ENCODE peak calls at places on chromosome 10, in four cellular contexts. One of them, this sample, is unnamed.

GRCh38 chr10:49831352-49832040 is 69.4 kb upstream of the OGDHL start:
- DNase-seq in DND-41: no peak
- DNase-seq in IMR-90: peak
- DNase-seq in kidney: no peak
- DNase-seq in this sample: no peak

GRCh38 chr10:25142465-25142864 is 32.3 kb upstream of the GPR158 start:
- DNase-seq in DND-41: no peak
- DNase-seq in IMR-90: peak
- DNase-seq in kidney: no peak
- DNase-seq in this sample: no peak

GRCh38 chr10:114824396-114824795 is 2.8 kb downstream of the FHIP2A start:
- DNase-seq in DND-41: no peak
- DNase-seq in IMR-90: peak
- DNase-seq in kidney: no peak
- DNase-seq in this sample: no peak

GRCh38 chr10:18195060-18195799 is 55.0 kb downstream of the CACNB2 start:
- DNase-seq in DND-41: no peak
- DNase-seq in IMR-90: peak
- DNase-seq in kidney: no peak
- DNase-seq in this sample: no peak

GRCh38 chr10:118569241-118569881 is 26.1 kb downstream of the PRLHR start:
- DNase-seq in DND-41: no peak
- DNase-seq in IMR-90: peak
- DNase-seq in kidney: no peak
- DNase-seq in this sample: no peak

GRCh38 chr10:68954904-68955303 is 1.1 kb upstream of the DDX21 start:
- DNase-seq in DND-41: no peak
- DNase-seq in IMR-90: no peak
- DNase-seq in kidney: no peak
- DNase-seq in this sample: no peak

GRCh38 chr10:30894221-30894620 is 137.4 kb downstream of the ZNF438 start:
- DNase-seq in DND-41: no peak
- DNase-seq in IMR-90: no peak
- DNase-seq in kidney: no peak
- DNase-seq in this sample: no peak

GRCh38 chr10:83677795-83678194 is 461.5 kb upstream of the GHITM start:
- DNase-seq in DND-41: no peak
- DNase-seq in IMR-90: no peak
- DNase-seq in kidney: no peak
- DNase-seq in this sample: no peak

GRCh38 chr10:60737242-60737641 is 41.0 kb upstream of the CDK1 start:
- DNase-seq in DND-41: no peak
- DNase-seq in IMR-90: no peak
- DNase-seq in kidney: no peak
- DNase-seq in this sample: no peak

GRCh38 chr10:26621889-26622681 is 75.4 kb upstream of the PDSS1 start:
- DNase-seq in DND-41: no peak
- DNase-seq in IMR-90: peak
- DNase-seq in kidney: no peak
- DNase-seq in this sample: no peak

GRCh38 chr10:110504111-110504735 is 6.5 kb downstream of the DUSP5 start:
- DNase-seq in DND-41: no peak
- DNase-seq in IMR-90: peak
- DNase-seq in kidney: no peak
- DNase-seq in this sample: no peak

GRCh38 chr10:97361050-97361901 is 26.7 kb upstream of the FRAT2 start:
- DNase-seq in DND-41: no peak
- DNase-seq in IMR-90: peak
- DNase-seq in kidney: no peak
- DNase-seq in this sample: no peak

GRCh38 chr10:87505366-87506113 is 847 bp downstream of the MINPP1 start:
- DNase-seq in DND-41: peak
- DNase-seq in IMR-90: peak
- DNase-seq in kidney: peak
- DNase-seq in this sample: peak

GRCh38 chr10:99770408-99771045 is 11.9 kb upstream of the ABCC2 start:
- DNase-seq in DND-41: no peak
- DNase-seq in IMR-90: no peak
- DNase-seq in kidney: no peak
- DNase-seq in this sample: no peak

GRCh38 chr10:109253306-109253705 is 670.0 kb downstream of the XPNPEP1 start:
- DNase-seq in DND-41: no peak
- DNase-seq in IMR-90: no peak
- DNase-seq in kidney: no peak
- DNase-seq in this sample: no peak

GRCh38 chr10:130179640-130180039 is 43.4 kb downstream of the GLRX3 start:
- DNase-seq in DND-41: peak
- DNase-seq in IMR-90: peak
- DNase-seq in kidney: no peak
- DNase-seq in this sample: peak

GRCh38 chr10:121593267-121593666 is 5.0 kb downstream of the FGFR2 start:
- DNase-seq in DND-41: no peak
- DNase-seq in IMR-90: no peak
- DNase-seq in kidney: no peak
- DNase-seq in this sample: no peak

GRCh38 chr10:77264107-77264506 is 373.5 kb downstream of the KCNMA1 start:
- DNase-seq in DND-41: peak
- DNase-seq in IMR-90: no peak
- DNase-seq in kidney: no peak
- DNase-seq in this sample: no peak

GRCh38 chr10:114259825-114260224 is 20.8 kb downstream of the VWA2 start:
- DNase-seq in DND-41: no peak
- DNase-seq in IMR-90: peak
- DNase-seq in kidney: no peak
- DNase-seq in this sample: no peak

GRCh38 chr10:108465871-108466641 is 1301.5 kb upstream of the SORCS1 start:
- DNase-seq in DND-41: no peak
- DNase-seq in IMR-90: no peak
- DNase-seq in kidney: peak
- DNase-seq in this sample: no peak

GRCh38 chr10:16440396-16441105 is 3.7 kb downstream of the PTER start:
- DNase-seq in DND-41: no peak
- DNase-seq in IMR-90: no peak
- DNase-seq in kidney: no peak
- DNase-seq in this sample: no peak

GRCh38 chr10:52383088-52383487 is 69.0 kb downstream of the DKK1 start:
- DNase-seq in DND-41: no peak
- DNase-seq in IMR-90: no peak
- DNase-seq in kidney: no peak
- DNase-seq in this sample: no peak

GRCh38 chr10:10657139-10657760 is 360.4 kb upstream of the CELF2 start:
- DNase-seq in DND-41: no peak
- DNase-seq in IMR-90: peak
- DNase-seq in kidney: no peak
- DNase-seq in this sample: no peak

GRCh38 chr10:107232013-107232412 is 67.5 kb upstream of the SORCS1 start:
- DNase-seq in DND-41: no peak
- DNase-seq in IMR-90: no peak
- DNase-seq in kidney: no peak
- DNase-seq in this sample: no peak

GRCh38 chr10:127153166-127153565 is 43.2 kb downstream of the INSYN2A start:
- DNase-seq in DND-41: no peak
- DNase-seq in IMR-90: peak
- DNase-seq in kidney: no peak
- DNase-seq in this sample: no peak
- H3K9ac ChIP-seq in DND-41: no peak
- H3K9ac ChIP-seq in IMR-90: no peak
- H3K9ac ChIP-seq in kidney: no peak
- H3K9ac ChIP-seq in this sample: no peak

DNA sequence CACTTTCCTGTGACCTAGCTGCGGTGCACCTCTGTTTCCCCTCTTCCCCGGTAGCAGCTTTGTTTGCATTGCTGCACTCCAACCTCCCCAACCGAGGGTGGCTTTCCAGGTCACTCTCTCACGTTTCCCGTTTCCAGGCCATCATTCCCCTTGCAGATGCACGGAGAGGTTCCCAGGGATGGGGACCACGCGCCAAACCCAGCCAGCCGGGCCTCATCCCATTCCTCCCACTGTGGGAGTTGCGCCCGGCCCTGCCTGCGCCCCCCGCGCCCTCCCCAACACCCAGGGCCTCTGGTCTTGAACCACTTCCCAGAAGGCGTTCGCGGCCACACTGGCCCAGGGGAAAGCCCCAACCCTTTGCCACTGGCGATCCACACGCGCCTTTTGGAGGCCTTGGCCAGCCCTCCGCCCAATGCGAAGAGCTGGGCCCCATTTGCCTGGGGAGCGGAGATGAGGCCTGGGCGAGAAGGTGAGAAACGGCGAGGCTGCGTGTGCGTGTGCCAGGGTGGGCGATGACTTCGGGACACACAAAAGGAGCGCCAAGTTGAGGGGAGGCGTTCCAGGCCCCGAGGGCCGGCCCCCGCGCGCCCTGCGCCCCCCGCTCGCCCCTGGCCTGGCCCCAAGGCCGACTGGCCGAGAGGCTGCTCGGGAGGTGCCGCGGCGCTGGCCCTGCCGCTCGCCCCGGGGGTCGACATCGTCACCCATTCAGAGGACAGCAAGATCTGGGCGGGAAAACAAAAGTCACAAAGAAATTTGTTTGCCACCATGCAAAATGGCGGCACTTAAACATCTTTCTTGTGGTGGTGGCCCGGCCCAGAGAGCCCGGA is 15.9 kb downstream of the SKIDA1 start:
- DNase-seq in DND-41: no peak
- DNase-seq in IMR-90: no peak
- DNase-seq in kidney: no peak
- DNase-seq in this sample: no peak
- H3K9ac ChIP-seq in DND-41: no peak
- H3K9ac ChIP-seq in IMR-90: peak
- H3K9ac ChIP-seq in kidney: no peak
- H3K9ac ChIP-seq in this sample: no peak

DNA sequence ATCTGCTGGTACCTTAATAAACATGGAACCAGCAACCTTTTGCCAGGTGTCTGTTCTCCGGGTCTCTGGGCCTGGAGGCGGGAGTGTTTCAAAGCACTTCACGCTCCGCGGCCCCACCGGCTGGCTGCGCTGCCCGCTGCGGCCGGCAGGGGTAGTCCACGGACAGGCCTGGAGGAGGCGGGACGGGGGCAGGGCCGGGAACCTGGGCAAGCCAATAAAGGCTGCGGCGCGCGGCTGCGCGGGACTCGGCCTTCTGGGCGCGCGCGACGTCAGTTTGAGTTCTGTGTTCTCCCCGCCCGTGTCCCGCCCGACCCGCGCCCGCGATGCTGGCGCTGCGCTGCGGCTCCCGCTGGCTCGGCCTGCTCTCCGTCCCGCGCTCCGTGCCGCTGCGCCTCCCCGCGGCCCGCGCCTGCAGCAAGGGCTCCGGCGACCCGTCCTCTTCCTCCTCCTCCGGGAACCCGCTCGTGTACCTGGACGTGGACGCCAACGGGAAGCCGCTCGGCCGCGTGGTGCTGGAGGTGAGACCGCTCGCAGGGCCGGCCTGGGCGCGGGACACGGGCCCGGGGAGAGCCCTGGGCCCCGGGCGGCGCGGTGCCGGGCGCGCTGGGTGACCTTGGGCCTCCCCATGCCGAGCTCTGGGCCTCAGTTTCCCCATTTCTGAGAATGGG is at the start of gene PPIF:
- DNase-seq in DND-41: peak
- DNase-seq in IMR-90: peak
- DNase-seq in kidney: peak
- DNase-seq in this sample: peak
- H3K9ac ChIP-seq in DND-41: peak
- H3K9ac ChIP-seq in IMR-90: peak
- H3K9ac ChIP-seq in kidney: peak
- H3K9ac ChIP-seq in this sample: peak

DNA sequence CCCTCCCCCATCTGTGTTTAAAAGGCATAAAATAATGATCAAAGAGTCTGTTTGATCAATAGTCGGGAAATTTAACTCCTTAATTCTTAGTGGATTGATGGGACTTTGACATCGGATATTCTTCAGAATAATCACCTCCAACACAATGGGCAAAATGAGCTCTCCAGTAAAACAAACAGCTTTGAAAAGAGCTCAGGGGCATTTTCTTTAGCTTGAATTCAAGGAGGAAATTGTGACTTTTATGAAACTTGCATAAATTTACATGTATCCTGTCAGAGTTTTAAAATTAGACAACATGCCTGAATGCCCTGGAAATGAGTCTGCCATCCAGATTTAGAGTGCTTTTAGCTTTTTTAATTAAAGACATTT is 118.8 kb downstream of the ARID5B start:
- DNase-seq in DND-41: no peak
- DNase-seq in IMR-90: no peak
- DNase-seq in kidney: no peak
- DNase-seq in this sample: no peak
- H3K9ac ChIP-seq in DND-41: no peak
- H3K9ac ChIP-seq in IMR-90: no peak
- H3K9ac ChIP-seq in kidney: no peak
- H3K9ac ChIP-seq in this sample: no peak

GRCh38 chr10:78471723-78472541 is 438.3 kb downstream of the RPS24 start:
- DNase-seq in DND-41: no peak
- DNase-seq in IMR-90: no peak
- DNase-seq in kidney: no peak
- DNase-seq in this sample: no peak

GRCh38 chr10:78470267-78471103 is 436.8 kb downstream of the RPS24 start:
- DNase-seq in DND-41: no peak
- DNase-seq in IMR-90: peak
- DNase-seq in kidney: no peak
- DNase-seq in this sample: no peak

GRCh38 chr10:78472542-78472890 is 438.9 kb downstream of the RPS24 start:
- DNase-seq in DND-41: no peak
- DNase-seq in IMR-90: no peak
- DNase-seq in kidney: no peak
- DNase-seq in this sample: no peak

GRCh38 chr10:78473016-78473415 is 439.4 kb downstream of the RPS24 start:
- DNase-seq in DND-41: no peak
- DNase-seq in IMR-90: no peak
- DNase-seq in kidney: no peak
- DNase-seq in this sample: no peak

DNA sequence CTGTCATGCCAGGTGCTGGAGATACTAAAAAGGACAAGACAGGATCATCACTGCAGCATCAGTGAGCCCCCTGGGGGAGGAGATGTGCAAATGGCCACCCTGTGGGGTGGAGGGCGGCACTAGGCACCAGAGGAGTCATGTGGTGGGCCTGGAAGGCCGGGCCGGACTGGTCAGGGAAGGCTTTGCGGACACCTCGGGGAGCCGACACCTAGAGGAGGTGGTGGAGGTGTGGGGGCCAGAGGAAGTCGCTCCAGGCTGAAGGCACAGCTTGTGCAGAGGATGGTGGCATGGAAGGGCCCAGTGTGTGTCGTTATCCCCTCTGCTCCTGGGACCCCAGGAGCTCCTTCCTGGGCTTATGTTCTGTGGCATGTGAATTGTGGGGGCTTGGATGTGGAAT is 437.7 kb downstream of the RPS24 start:
- DNase-seq in DND-41: no peak
- DNase-seq in IMR-90: no peak
- DNase-seq in kidney: no peak
- DNase-seq in this sample: no peak
- H3K9ac ChIP-seq in DND-41: no peak
- H3K9ac ChIP-seq in IMR-90: no peak
- H3K9ac ChIP-seq in kidney: no peak
- H3K9ac ChIP-seq in this sample: no peak

GRCh38 chr10:80516506-80517075 is 21.1 kb upstream of the SH2D4B start:
- DNase-seq in DND-41: no peak
- DNase-seq in IMR-90: no peak
- DNase-seq in kidney: peak
- DNase-seq in this sample: no peak
- H3K9ac ChIP-seq in DND-41: no peak
- H3K9ac ChIP-seq in IMR-90: no peak
- H3K9ac ChIP-seq in kidney: no peak
- H3K9ac ChIP-seq in this sample: no peak

GRCh38 chr10:101053516-101053915 is 8.3 kb upstream of the KAZALD1 start:
- DNase-seq in DND-41: no peak
- DNase-seq in IMR-90: peak
- DNase-seq in kidney: no peak
- DNase-seq in this sample: no peak
- H3K9ac ChIP-seq in DND-41: no peak
- H3K9ac ChIP-seq in IMR-90: no peak
- H3K9ac ChIP-seq in kidney: no peak
- H3K9ac ChIP-seq in this sample: no peak